ENCODE peak calls at places on chromosomes 12 and 14, in six cellular contexts. V, G, A, T, Q and Y are unnamed samples.

GRCh38 chr12:121580959-121581680 is at the start of gene KDM2B:
- DNase-seq in G (no peak), V (no peak), Q (no peak), T (peak; percentile 57), A (peak; percentile 43), Y (no peak)

GRCh38 chr12:63151061-63151897 is at the start of gene AVPR1A:
- DNase-seq in A (no peak), Q (peak; percentile 16), T (peak; percentile 23), G (peak; percentile 31), V (peak; percentile 43), Y (peak; percentile 62)

GRCh38 chr14:86038401-86038985 is 508.5 kb downstream of the FLRT2 start:
- DNase-seq in T (peak; percentile 70), Q (peak; percentile 2), V (peak; percentile 38), A (peak; percentile 67), G (no peak), Y (peak; percentile 44)

GRCh38 chr14:67768219-67768618 is 48.2 kb downstream of the ZFYVE26 start:
- DNase-seq in A (no peak), G (no peak), T (no peak), Q (no peak), V (no peak), Y (no peak)

GRCh38 chr12:58529897-58530296 is 390.4 kb downstream of the LRIG3 start:
- DNase-seq in G (no peak), T (no peak), V (no peak), A (no peak), Q (no peak), Y (no peak)

GRCh38 chr14:96424104-96424989 is 32.4 kb downstream of the AK7 start:
- DNase-seq in A (peak; percentile 29), V (peak; percentile 46), G (peak; percentile 41), Q (peak; percentile 78), T (peak; percentile 49), Y (peak; percentile 53)

GRCh38 chr14:93343797-93344196 is 3.2 kb upstream of the COX8C start:
- DNase-seq in Q (no peak), G (no peak), T (peak; percentile 77), A (no peak), V (no peak), Y (no peak)

GRCh38 chr12:109492371-109492770 is 14.9 kb downstream of the UBE3B start:
- DNase-seq in A (no peak), T (no peak), Q (no peak), V (no peak), G (no peak), Y (no peak)

GRCh38 chr12:110244829-110245228 is 36.2 kb upstream of the ATP2A2 start:
- DNase-seq in Q (no peak), A (no peak), G (no peak), V (peak; percentile 86), T (no peak), Y (no peak)

GRCh38 chr14:105379946-105380345 is 18.4 kb upstream of the TEX22 start:
- DNase-seq in T (no peak), A (no peak), V (peak; percentile 36), G (no peak), Q (no peak), Y (no peak)

GRCh38 chr14:75383721-75384120 is 44.1 kb upstream of the JDP2 start:
- DNase-seq in Q (no peak), V (no peak), G (no peak), A (no peak), T (no peak), Y (no peak)

GRCh38 chr12:46005151-46005797 is 14.9 kb upstream of the SCAF11 start:
- DNase-seq in V (no peak), T (no peak), G (no peak), A (no peak), Q (no peak), Y (no peak)

GRCh38 chr14:54756656-54757392 is 145.8 kb downstream of the GCH1 start:
- DNase-seq in V (no peak), G (no peak), T (no peak), A (no peak), Q (no peak), Y (no peak)

GRCh38 chr14:24272442-24272841 is 1.0 kb upstream of the RABGGTA start:
- DNase-seq in G (no peak), T (no peak), A (no peak), Q (no peak), V (no peak), Y (no peak)

GRCh38 chr14:56501909-56502530 is 77.6 kb upstream of the TMEM260 start:
- DNase-seq in G (no peak), T (peak; percentile 75), Q (no peak), A (no peak), V (no peak), Y (no peak)

GRCh38 chr14:23866269-23866668 is 87.3 kb upstream of the DHRS4 start:
- DNase-seq in T (no peak), Q (no peak), G (no peak), V (no peak), A (no peak), Y (no peak)

GRCh38 chr12:76962099-76962498 is 83.3 kb upstream of the CSRP2 start:
- DNase-seq in G (no peak), T (no peak), Q (no peak), A (no peak), V (no peak), Y (no peak)

GRCh38 chr12:68495666-68496065 is 115.0 kb upstream of the RAP1B start:
- DNase-seq in V (no peak), A (no peak), Q (no peak), T (no peak), G (no peak), Y (no peak)

GRCh38 chr14:68261092-68261842 is 441.7 kb downstream of the RAD51B start:
- DNase-seq in V (no peak), A (no peak), T (peak; percentile 64), G (no peak), Q (no peak), Y (no peak)

GRCh38 chr14:58282925-58283593 is 15.3 kb upstream of the ARID4A start:
- DNase-seq in T (no peak), V (no peak), Q (no peak), G (no peak), A (no peak), Y (no peak)

GRCh38 chr12:119365451-119365850 is 30.9 kb downstream of the CCDC60 start:
- DNase-seq in Q (no peak), G (no peak), V (no peak), T (no peak), A (no peak), Y (no peak)

GRCh38 chr12:115421350-115421749 is 737.4 kb upstream of the TBX3 start:
- DNase-seq in A (no peak), V (no peak), T (no peak), Q (no peak), G (no peak), Y (no peak)

GRCh38 chr14:52801014-52801708 is 9.8 kb upstream of the GNPNAT1 start:
- DNase-seq in T (no peak), V (no peak), A (no peak), G (no peak), Q (no peak), Y (no peak)